ENCODE peak calls at places on chromosomes 5 and 9, in nine cellular contexts. One of them, this sample, is unnamed.

GRCh38 chr9:110752766-110753165 is 84.2 kb downstream of the MUSK start:
- DNase-seq in endothelial cell: no peak
- DNase-seq in fibroblast of pulmonary artery: peak
- DNase-seq in A673: peak
- DNase-seq in BE2C: no peak
- DNase-seq in IMR-90: peak
- DNase-seq in CD4-positive, alpha-beta T cell: no peak
- DNase-seq in cardiac fibroblast: peak
- DNase-seq in psoas muscle: no peak
- DNase-seq in this sample: no peak

GRCh38 chr9:20358201-20358600 is 264.1 kb downstream of the MLLT3 start:
- DNase-seq in cardiac fibroblast: peak
- DNase-seq in BE2C: no peak
- DNase-seq in endothelial cell: no peak
- DNase-seq in fibroblast of pulmonary artery: peak
- DNase-seq in A673: no peak
- DNase-seq in IMR-90: peak
- DNase-seq in psoas muscle: no peak
- DNase-seq in CD4-positive, alpha-beta T cell: no peak
- DNase-seq in this sample: no peak

GRCh38 chr5:180299526-180299925 is 7.6 kb upstream of the MAPK9 start:
- DNase-seq in CD4-positive, alpha-beta T cell: no peak
- DNase-seq in fibroblast of pulmonary artery: no peak
- DNase-seq in cardiac fibroblast: no peak
- DNase-seq in A673: no peak
- DNase-seq in BE2C: no peak
- DNase-seq in IMR-90: no peak
- DNase-seq in psoas muscle: no peak
- DNase-seq in endothelial cell: no peak
- DNase-seq in this sample: no peak

GRCh38 chr9:36320457-36320856 is 62.2 kb upstream of the GNE start:
- DNase-seq in psoas muscle: no peak
- DNase-seq in endothelial cell: no peak
- DNase-seq in BE2C: no peak
- DNase-seq in CD4-positive, alpha-beta T cell: no peak
- DNase-seq in cardiac fibroblast: no peak
- DNase-seq in IMR-90: no peak
- DNase-seq in fibroblast of pulmonary artery: no peak
- DNase-seq in A673: no peak
- DNase-seq in this sample: no peak

GRCh38 chr5:155025890-155026289 is 12.3 kb downstream of the KIF4B start:
- DNase-seq in fibroblast of pulmonary artery: no peak
- DNase-seq in cardiac fibroblast: no peak
- DNase-seq in A673: no peak
- DNase-seq in CD4-positive, alpha-beta T cell: no peak
- DNase-seq in BE2C: no peak
- DNase-seq in endothelial cell: no peak
- DNase-seq in IMR-90: no peak
- DNase-seq in psoas muscle: no peak
- DNase-seq in this sample: no peak

GRCh38 chr5:180825768-180826525 is 23.3 kb upstream of the MGAT1 start:
- DNase-seq in IMR-90: peak
- DNase-seq in A673: peak
- DNase-seq in CD4-positive, alpha-beta T cell: no peak
- DNase-seq in BE2C: no peak
- DNase-seq in psoas muscle: no peak
- DNase-seq in cardiac fibroblast: peak
- DNase-seq in fibroblast of pulmonary artery: peak
- DNase-seq in endothelial cell: no peak
- DNase-seq in this sample: no peak

GRCh38 chr5:158117467-158118165 is 258.7 kb upstream of the CLINT1 start:
- DNase-seq in BE2C: no peak
- DNase-seq in CD4-positive, alpha-beta T cell: no peak
- DNase-seq in fibroblast of pulmonary artery: no peak
- DNase-seq in psoas muscle: no peak
- DNase-seq in cardiac fibroblast: peak
- DNase-seq in A673: no peak
- DNase-seq in endothelial cell: no peak
- DNase-seq in IMR-90: no peak
- DNase-seq in this sample: no peak

GRCh38 chr9:11349187-11349586 is 736.4 kb upstream of the PTPRD start:
- DNase-seq in A673: no peak
- DNase-seq in CD4-positive, alpha-beta T cell: no peak
- DNase-seq in fibroblast of pulmonary artery: no peak
- DNase-seq in BE2C: no peak
- DNase-seq in IMR-90: no peak
- DNase-seq in endothelial cell: no peak
- DNase-seq in psoas muscle: peak
- DNase-seq in cardiac fibroblast: no peak
- DNase-seq in this sample: no peak

GRCh38 chr9:77453857-77454647 is 194.1 kb downstream of the GNA14 start:
- DNase-seq in CD4-positive, alpha-beta T cell: no peak
- DNase-seq in fibroblast of pulmonary artery: no peak
- DNase-seq in IMR-90: no peak
- DNase-seq in BE2C: no peak
- DNase-seq in cardiac fibroblast: no peak
- DNase-seq in endothelial cell: no peak
- DNase-seq in A673: no peak
- DNase-seq in psoas muscle: no peak
- DNase-seq in this sample: no peak

GRCh38 chr5:421287-421880 is 21.6 kb upstream of the EXOC3 start:
- DNase-seq in fibroblast of pulmonary artery: no peak
- DNase-seq in CD4-positive, alpha-beta T cell: no peak
- DNase-seq in A673: no peak
- DNase-seq in BE2C: no peak
- DNase-seq in cardiac fibroblast: no peak
- DNase-seq in endothelial cell: no peak
- DNase-seq in psoas muscle: peak
- DNase-seq in IMR-90: no peak
- DNase-seq in this sample: peak

GRCh38 chr5:124301850-124302249 is 444.6 kb downstream of the ZNF608 start:
- DNase-seq in psoas muscle: no peak
- DNase-seq in cardiac fibroblast: peak
- DNase-seq in A673: no peak
- DNase-seq in IMR-90: peak
- DNase-seq in endothelial cell: no peak
- DNase-seq in fibroblast of pulmonary artery: peak
- DNase-seq in CD4-positive, alpha-beta T cell: no peak
- DNase-seq in BE2C: no peak
- DNase-seq in this sample: no peak

GRCh38 chr9:83355024-83355444 is 183.2 kb downstream of the FRMD3 start:
- DNase-seq in psoas muscle: no peak
- DNase-seq in cardiac fibroblast: peak
- DNase-seq in IMR-90: peak
- DNase-seq in BE2C: no peak
- DNase-seq in endothelial cell: no peak
- DNase-seq in A673: no peak
- DNase-seq in CD4-positive, alpha-beta T cell: no peak
- DNase-seq in fibroblast of pulmonary artery: peak
- DNase-seq in this sample: no peak

GRCh38 chr9:129489838-129490582 is 130.9 kb downstream of the C9orf50 start:
- DNase-seq in psoas muscle: no peak
- DNase-seq in A673: no peak
- DNase-seq in cardiac fibroblast: no peak
- DNase-seq in CD4-positive, alpha-beta T cell: peak
- DNase-seq in fibroblast of pulmonary artery: peak
- DNase-seq in IMR-90: peak
- DNase-seq in endothelial cell: no peak
- DNase-seq in BE2C: no peak
- DNase-seq in this sample: no peak

GRCh38 chr5:169435506-169436230 is 134.7 kb upstream of the SLIT3 start:
- DNase-seq in CD4-positive, alpha-beta T cell: no peak
- DNase-seq in A673: no peak
- DNase-seq in fibroblast of pulmonary artery: peak
- DNase-seq in IMR-90: no peak
- DNase-seq in cardiac fibroblast: no peak
- DNase-seq in BE2C: no peak
- DNase-seq in endothelial cell: no peak
- DNase-seq in psoas muscle: no peak
- DNase-seq in this sample: no peak

GRCh38 chr9:78296893-78297671 is at the start of gene PSAT1:
- DNase-seq in CD4-positive, alpha-beta T cell: peak
- DNase-seq in IMR-90: peak
- DNase-seq in endothelial cell: peak
- DNase-seq in psoas muscle: peak
- DNase-seq in cardiac fibroblast: peak
- DNase-seq in A673: peak
- DNase-seq in fibroblast of pulmonary artery: peak
- DNase-seq in BE2C: peak
- DNase-seq in this sample: peak

GRCh38 chr9:26983340-26983739 is 22.1 kb downstream of the LRRC19 start:
- DNase-seq in BE2C: no peak
- DNase-seq in psoas muscle: no peak
- DNase-seq in endothelial cell: no peak
- DNase-seq in CD4-positive, alpha-beta T cell: no peak
- DNase-seq in cardiac fibroblast: no peak
- DNase-seq in A673: no peak
- DNase-seq in IMR-90: no peak
- DNase-seq in fibroblast of pulmonary artery: no peak
- DNase-seq in this sample: no peak
- TF ChIP-seq CTCF in BE2C: no peak
- TF ChIP-seq CTCF in psoas muscle: no peak
- TF ChIP-seq CTCF in endothelial cell: no peak
- TF ChIP-seq CTCF in CD4-positive, alpha-beta T cell: no peak
- TF ChIP-seq CTCF in cardiac fibroblast: no peak
- TF ChIP-seq CTCF in A673: no peak
- TF ChIP-seq CTCF in IMR-90: no peak
- TF ChIP-seq CTCF in fibroblast of pulmonary artery: no peak
- TF ChIP-seq CTCF in this sample: no peak

GRCh38 chr5:73996181-73996770 is 370.3 kb downstream of the ARHGEF28 start:
- DNase-seq in endothelial cell: no peak
- DNase-seq in A673: no peak
- DNase-seq in psoas muscle: no peak
- DNase-seq in BE2C: no peak
- DNase-seq in CD4-positive, alpha-beta T cell: no peak
- DNase-seq in cardiac fibroblast: no peak
- DNase-seq in fibroblast of pulmonary artery: no peak
- DNase-seq in IMR-90: no peak
- DNase-seq in this sample: no peak

GRCh38 chr5:73999306-73999705 is 373.3 kb downstream of the ARHGEF28 start:
- DNase-seq in A673: no peak
- DNase-seq in CD4-positive, alpha-beta T cell: no peak
- DNase-seq in fibroblast of pulmonary artery: no peak
- DNase-seq in endothelial cell: no peak
- DNase-seq in psoas muscle: no peak
- DNase-seq in BE2C: no peak
- DNase-seq in cardiac fibroblast: no peak
- DNase-seq in IMR-90: no peak
- DNase-seq in this sample: no peak

GRCh38 chr5:73998496-73998895 is 372.5 kb downstream of the ARHGEF28 start:
- DNase-seq in BE2C: no peak
- DNase-seq in cardiac fibroblast: peak
- DNase-seq in endothelial cell: no peak
- DNase-seq in psoas muscle: no peak
- DNase-seq in A673: no peak
- DNase-seq in CD4-positive, alpha-beta T cell: no peak
- DNase-seq in fibroblast of pulmonary artery: peak
- DNase-seq in IMR-90: no peak
- DNase-seq in this sample: no peak

GRCh38 chr5:73997936-73998335 is 371.9 kb downstream of the ARHGEF28 start:
- DNase-seq in A673: no peak
- DNase-seq in BE2C: no peak
- DNase-seq in fibroblast of pulmonary artery: peak
- DNase-seq in endothelial cell: no peak
- DNase-seq in cardiac fibroblast: peak
- DNase-seq in psoas muscle: no peak
- DNase-seq in IMR-90: no peak
- DNase-seq in CD4-positive, alpha-beta T cell: no peak
- DNase-seq in this sample: no peak

GRCh38 chr5:73994963-73995362 is 369.0 kb downstream of the ARHGEF28 start:
- DNase-seq in psoas muscle: no peak
- DNase-seq in IMR-90: no peak
- DNase-seq in fibroblast of pulmonary artery: no peak
- DNase-seq in endothelial cell: no peak
- DNase-seq in A673: no peak
- DNase-seq in CD4-positive, alpha-beta T cell: no peak
- DNase-seq in BE2C: no peak
- DNase-seq in cardiac fibroblast: no peak
- DNase-seq in this sample: no peak
- TF ChIP-seq CTCF in psoas muscle: no peak
- TF ChIP-seq CTCF in IMR-90: no peak
- TF ChIP-seq CTCF in fibroblast of pulmonary artery: no peak
- TF ChIP-seq CTCF in endothelial cell: no peak
- TF ChIP-seq CTCF in A673: no peak
- TF ChIP-seq CTCF in CD4-positive, alpha-beta T cell: no peak
- TF ChIP-seq CTCF in BE2C: peak
- TF ChIP-seq CTCF in cardiac fibroblast: no peak
- TF ChIP-seq CTCF in this sample: no peak

GRCh38 chr5:16763211-16763610 is 146.4 kb upstream of the RETREG1 start:
- DNase-seq in CD4-positive, alpha-beta T cell: no peak
- DNase-seq in fibroblast of pulmonary artery: no peak
- DNase-seq in BE2C: no peak
- DNase-seq in cardiac fibroblast: no peak
- DNase-seq in A673: no peak
- DNase-seq in psoas muscle: no peak
- DNase-seq in IMR-90: no peak
- DNase-seq in endothelial cell: no peak
- DNase-seq in this sample: no peak
- TF ChIP-seq CTCF in CD4-positive, alpha-beta T cell: no peak
- TF ChIP-seq CTCF in fibroblast of pulmonary artery: no peak
- TF ChIP-seq CTCF in BE2C: no peak
- TF ChIP-seq CTCF in cardiac fibroblast: no peak
- TF ChIP-seq CTCF in A673: no peak
- TF ChIP-seq CTCF in psoas muscle: no peak
- TF ChIP-seq CTCF in IMR-90: no peak
- TF ChIP-seq CTCF in endothelial cell: no peak
- TF ChIP-seq CTCF in this sample: no peak

GRCh38 chr5:135835766-135836165 is 1.3 kb downstream of the SLC25A48 start:
- DNase-seq in psoas muscle: no peak
- DNase-seq in fibroblast of pulmonary artery: no peak
- DNase-seq in A673: no peak
- DNase-seq in IMR-90: no peak
- DNase-seq in endothelial cell: no peak
- DNase-seq in CD4-positive, alpha-beta T cell: no peak
- DNase-seq in BE2C: no peak
- DNase-seq in cardiac fibroblast: no peak
- DNase-seq in this sample: no peak

GRCh38 chr5:135833521-135833920 is 942 bp upstream of the SLC25A48 start:
- DNase-seq in fibroblast of pulmonary artery: no peak
- DNase-seq in cardiac fibroblast: no peak
- DNase-seq in BE2C: no peak
- DNase-seq in endothelial cell: no peak
- DNase-seq in IMR-90: no peak
- DNase-seq in psoas muscle: peak
- DNase-seq in CD4-positive, alpha-beta T cell: no peak
- DNase-seq in A673: no peak
- DNase-seq in this sample: no peak

GRCh38 chr5:135834639-135835529 is at the start of gene SLC25A48:
- DNase-seq in IMR-90: peak
- DNase-seq in BE2C: peak
- DNase-seq in psoas muscle: peak
- DNase-seq in endothelial cell: peak
- DNase-seq in A673: peak
- DNase-seq in cardiac fibroblast: no peak
- DNase-seq in fibroblast of pulmonary artery: no peak
- DNase-seq in CD4-positive, alpha-beta T cell: no peak
- DNase-seq in this sample: no peak

GRCh38 chr5:135832941-135833340 is 1.5 kb upstream of the SLC25A48 start:
- DNase-seq in CD4-positive, alpha-beta T cell: no peak
- DNase-seq in A673: no peak
- DNase-seq in endothelial cell: no peak
- DNase-seq in cardiac fibroblast: no peak
- DNase-seq in psoas muscle: peak
- DNase-seq in fibroblast of pulmonary artery: no peak
- DNase-seq in BE2C: no peak
- DNase-seq in IMR-90: no peak
- DNase-seq in this sample: no peak

GRCh38 chr5:135833961-135834638 is 363 bp upstream of the SLC25A48 start:
- DNase-seq in A673: no peak
- DNase-seq in endothelial cell: no peak
- DNase-seq in CD4-positive, alpha-beta T cell: no peak
- DNase-seq in BE2C: no peak
- DNase-seq in psoas muscle: peak
- DNase-seq in cardiac fibroblast: peak
- DNase-seq in fibroblast of pulmonary artery: peak
- DNase-seq in IMR-90: no peak
- DNase-seq in this sample: no peak
- TF ChIP-seq CTCF in A673: no peak
- TF ChIP-seq CTCF in endothelial cell: no peak
- TF ChIP-seq CTCF in CD4-positive, alpha-beta T cell: no peak
- TF ChIP-seq CTCF in BE2C: peak
- TF ChIP-seq CTCF in psoas muscle: peak
- TF ChIP-seq CTCF in cardiac fibroblast: peak
- TF ChIP-seq CTCF in fibroblast of pulmonary artery: peak
- TF ChIP-seq CTCF in IMR-90: no peak
- TF ChIP-seq CTCF in this sample: no peak